ENCODE peak calls at places on chromosome 20, in eight cellular contexts. Q is left ventricle myocardium inferior, P is colonic mucosa, D is astrocyte of the spinal cord, C is mucosa of descending colon, M is esophagus squamous epithelium, I is fibroblast of lung, V is astrocyte. F is an unnamed sample.

GRCh38 chr20:47559141-47559540 is 57.5 kb downstream of the NCOA3 start:
- DNase-seq in Q (no peak), P (no peak), D (no peak), C (no peak), M (no peak), I (no peak), V (no peak), F (no peak)

GRCh38 chr20:8139899-8140298 is 7.8 kb downstream of the PLCB1 start:
- DNase-seq in Q (no peak), P (no peak), D (no peak), C (no peak), M (no peak), I (no peak), V (no peak), F (no peak)

GRCh38 chr20:43235998-43236397 is 46.3 kb upstream of the PTPRT start:
- DNase-seq in Q (no peak), P (no peak), D (no peak), C (no peak), M (no peak), I (no peak), V (no peak), F (no peak)

GRCh38 chr20:44501448-44501847 is 20.4 kb downstream of the SERINC3 start:
- DNase-seq in Q (no peak), P (no peak), D (peak), C (no peak), M (no peak), I (peak), V (peak), F (no peak)

GRCh38 chr20:45592574-45593189 is 13.6 kb upstream of the WFDC8 start:
- DNase-seq in Q (no peak), P (peak), D (peak), C (peak), M (no peak), I (peak), V (peak), F (peak)

GRCh38 chr20:9015984-9016324 is 52.9 kb upstream of the PLCB4 start:
- DNase-seq in Q (no peak), P (no peak), D (no peak), C (no peak), M (no peak), I (peak), V (peak), F (no peak)

GRCh38 chr20:35311409-35311808 is 19.2 kb upstream of the FAM83C start:
- DNase-seq in Q (no peak), P (peak), D (peak), C (peak), M (no peak), I (peak), V (peak), F (no peak)

GRCh38 chr20:34709836-34710567 is 5.9 kb downstream of the TP53INP2 start:
- DNase-seq in Q (peak), P (peak), D (peak), C (peak), M (no peak), I (peak), V (peak), F (no peak)

GRCh38 chr20:59827138-59828056 is 106.0 kb downstream of the SYCP2 start:
- DNase-seq in Q (no peak), P (peak), D (no peak), C (no peak), M (no peak), I (no peak), V (no peak), F (no peak)

GRCh38 chr20:22583773-22584629 is at the start of gene FOXA2:
- DNase-seq in Q (no peak), P (peak), D (peak), C (peak), M (no peak), I (no peak), V (no peak), F (no peak)

GRCh38 chr20:3764659-3765058 is 2.9 kb downstream of the ADISSP start:
- DNase-seq in Q (no peak), P (no peak), D (no peak), C (no peak), M (no peak), I (no peak), V (no peak), F (no peak)

GRCh38 chr20:49284818-49285217 is 7.0 kb upstream of the ZNFX1 start:
- DNase-seq in Q (no peak), P (no peak), D (no peak), C (no peak), M (no peak), I (no peak), V (no peak), F (no peak)

GRCh38 chr20:1490643-1491042 is 577 bp downstream of the SIRPB2 start:
- DNase-seq in Q (no peak), P (no peak), D (no peak), C (no peak), M (no peak), I (no peak), V (no peak), F (no peak)
- H3K4me3 ChIP-seq in Q (peak), P (peak), D (no peak), C (no peak), M (peak), I (no peak), V (no peak), F (no peak)

DNA sequence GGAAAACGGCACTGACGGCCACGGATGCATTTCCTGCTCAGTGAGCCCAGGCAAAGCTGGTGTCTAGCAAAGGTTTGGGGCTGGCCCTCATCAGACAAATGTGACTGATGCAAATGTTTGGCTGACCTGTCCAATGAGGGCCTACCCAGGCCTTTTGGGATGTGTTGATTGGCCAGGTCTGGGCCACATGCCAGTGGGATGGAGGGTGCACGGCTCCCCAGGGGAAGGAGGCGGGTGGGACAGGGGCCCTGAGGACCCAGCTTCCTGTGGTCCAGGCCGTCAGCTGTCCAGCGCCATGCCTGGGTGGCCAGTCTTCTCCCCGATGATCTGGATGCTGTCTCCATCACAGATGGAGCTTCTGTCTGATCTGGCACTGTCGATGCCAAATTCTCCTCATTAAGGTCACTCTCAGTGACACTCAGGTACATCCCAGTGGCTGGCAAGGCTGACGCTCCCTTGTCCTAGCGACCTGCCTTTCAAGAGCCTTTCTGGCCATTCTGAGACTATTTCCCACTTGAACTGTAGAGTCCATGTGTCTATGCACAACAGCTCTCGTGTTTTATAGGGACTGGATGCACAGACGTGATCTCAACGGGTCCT is 43.0 kb downstream of the NTSR1 start:
- DNase-seq in Q (peak), P (no peak), D (no peak), C (no peak), M (no peak), I (no peak), V (no peak), F (no peak)
- TF ChIP-seq CTCF in Q (no peak), P (no peak), D (no peak), C (no peak), M (no peak), I (no peak), V (no peak), F (no peak)

DNA sequence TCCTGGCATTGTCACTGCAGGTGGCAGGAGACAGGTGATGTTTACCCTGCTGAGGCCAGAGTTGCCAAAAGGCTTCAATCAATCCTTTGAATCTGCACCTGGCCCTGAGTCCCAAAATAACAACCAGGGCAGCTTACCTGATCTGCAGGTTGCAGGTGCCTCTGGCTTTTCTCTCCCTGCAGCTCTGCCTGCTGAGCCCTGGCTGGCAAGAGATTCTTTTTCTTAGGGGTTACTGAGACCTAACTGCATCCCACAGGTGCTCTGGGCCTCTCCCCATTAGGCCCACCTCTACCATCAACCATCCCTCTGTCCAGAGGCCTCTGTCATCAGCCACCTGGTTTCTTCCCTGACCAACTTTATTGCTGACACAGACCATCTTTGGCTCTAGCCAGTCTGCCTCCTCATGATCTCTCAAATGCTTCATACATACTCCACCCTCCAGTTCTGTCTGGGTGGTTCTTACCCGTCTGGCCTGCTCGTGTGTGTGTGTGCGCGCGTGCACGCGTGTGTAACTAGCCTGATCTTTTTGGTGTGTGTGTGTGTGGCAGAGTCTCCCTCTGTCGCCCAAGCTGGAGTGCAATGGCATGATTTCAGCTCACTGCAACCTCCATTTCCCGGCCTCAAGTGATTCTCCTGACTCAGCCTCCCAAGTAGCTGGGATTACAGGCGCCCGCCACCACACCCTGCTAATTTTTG is 13.7 kb downstream of the BCL2L1 start:
- DNase-seq in Q (no peak), P (peak), D (no peak), C (no peak), M (no peak), I (no peak), V (no peak), F (no peak)
- H3K4me3 ChIP-seq in Q (peak), P (no peak), D (no peak), C (no peak), M (no peak), I (no peak), V (no peak), F (no peak)

GRCh38 chr20:53157443-53158408 is 185.6 kb downstream of the TSHZ2 start:
- DNase-seq in Q (no peak), P (peak), D (peak), C (peak), M (no peak), I (peak), V (no peak), F (no peak)
- TF ChIP-seq CTCF in Q (peak), P (peak), D (peak), C (peak), M (peak), I (peak), V (peak), F (peak)

GRCh38 chr20:412081-412480 is 4.0 kb downstream of the RBCK1 start:
- DNase-seq in Q (no peak), P (no peak), D (no peak), C (no peak), M (no peak), I (no peak), V (no peak), F (no peak)

GRCh38 chr20:407097-407952 is 774 bp upstream of the RBCK1 start:
- DNase-seq in Q (peak), P (peak), D (peak), C (peak), M (no peak), I (peak), V (peak), F (peak)

GRCh38 chr20:407953-408842 is at the start of gene RBCK1:
- DNase-seq in Q (peak), P (peak), D (peak), C (peak), M (no peak), I (peak), V (peak), F (no peak)

GRCh38 chr20:408843-409696 is 971 bp downstream of the RBCK1 start:
- DNase-seq in Q (no peak), P (no peak), D (no peak), C (peak), M (no peak), I (no peak), V (no peak), F (no peak)

GRCh38 chr20:409697-410559 is 1.8 kb downstream of the RBCK1 start:
- DNase-seq in Q (no peak), P (peak), D (no peak), C (peak), M (no peak), I (no peak), V (no peak), F (no peak)
- H3K4me3 ChIP-seq in Q (peak), P (peak), D (peak), C (no peak), M (peak), I (peak), V (no peak), F (peak)

DNA sequence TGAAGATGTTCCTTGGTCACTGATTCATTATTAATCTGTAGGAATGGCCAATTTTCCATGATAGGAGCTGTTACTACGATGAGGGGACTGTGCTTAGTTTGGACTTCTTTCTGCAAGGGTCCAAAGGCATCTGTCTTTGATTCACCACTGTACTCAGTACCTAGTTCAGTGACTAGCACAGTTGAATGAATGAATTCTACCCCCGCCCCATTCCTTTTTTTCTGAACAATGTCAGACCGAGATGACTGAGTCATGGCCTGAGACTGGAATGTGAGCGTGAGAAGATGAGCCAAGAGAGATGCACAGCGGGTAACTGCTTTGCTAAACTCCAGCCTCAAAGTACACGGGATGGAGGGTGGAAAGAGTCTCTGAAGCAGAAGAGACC is 419 bp upstream of the SNHG17 start:
- DNase-seq in Q (no peak), P (no peak), D (peak), C (no peak), M (no peak), I (peak), V (peak), F (no peak)
- TF ChIP-seq CTCF in Q (no peak), P (no peak), D (no peak), C (no peak), M (no peak), I (no peak), V (no peak), F (no peak)

GRCh38 chr20:63092660-63093215 is 86.0 kb upstream of the BHLHE23 start:
- DNase-seq in Q (peak), P (no peak), D (no peak), C (no peak), M (no peak), I (no peak), V (no peak), F (no peak)
- H3K4me3 ChIP-seq in Q (no peak), P (no peak), D (no peak), C (no peak), M (no peak), I (no peak), V (no peak), F (no peak)

F was measured in HFF-Myc.